ENCODE peak calls at places on chromosomes 13 and 19, in six cellular contexts. One of them, this sample, is unnamed.

GRCh38 chr13:78600317-78600899 is 2.9 kb downstream of the POU4F1 start:
- DNase-seq in K562: no peak
- DNase-seq in SK-N-SH: no peak
- DNase-seq in HCT116: no peak
- DNase-seq in GM12878: no peak
- DNase-seq in HepG2: no peak
- DNase-seq in this sample: no peak

GRCh38 chr19:12202250-12202649 is 39.4 kb downstream of the ZNF136 start:
- DNase-seq in HCT116: no peak
- DNase-seq in GM12878: no peak
- DNase-seq in SK-N-SH: no peak
- DNase-seq in HepG2: peak; percentile 56
- DNase-seq in K562: no peak
- DNase-seq in this sample: peak; percentile 81

GRCh38 chr19:2578391-2578826 is 102.5 kb downstream of the GADD45B start:
- DNase-seq in SK-N-SH: no peak
- DNase-seq in HCT116: no peak
- DNase-seq in K562: no peak
- DNase-seq in HepG2: no peak
- DNase-seq in GM12878: no peak
- DNase-seq in this sample: peak; percentile 69

GRCh38 chr13:104949840-104950805 is 1585.3 kb downstream of the EFNB2 start:
- DNase-seq in SK-N-SH: no peak
- DNase-seq in HepG2: no peak
- DNase-seq in HCT116: no peak
- DNase-seq in GM12878: no peak
- DNase-seq in K562: no peak
- DNase-seq in this sample: no peak

GRCh38 chr13:110125613-110126272 is 181.2 kb downstream of the COL4A1 start:
- DNase-seq in GM12878: no peak
- DNase-seq in K562: no peak
- DNase-seq in SK-N-SH: no peak
- DNase-seq in HepG2: no peak
- DNase-seq in HCT116: no peak
- DNase-seq in this sample: no peak

GRCh38 chr13:86185636-86186035 is 386.4 kb upstream of the SLITRK6 start:
- DNase-seq in K562: no peak
- DNase-seq in HepG2: no peak
- DNase-seq in SK-N-SH: no peak
- DNase-seq in GM12878: no peak
- DNase-seq in HCT116: no peak
- DNase-seq in this sample: no peak

GRCh38 chr13:41032646-41033396 is 13.7 kb upstream of the ELF1 start:
- DNase-seq in GM12878: no peak
- DNase-seq in K562: no peak
- DNase-seq in SK-N-SH: no peak
- DNase-seq in HepG2: no peak
- DNase-seq in HCT116: no peak
- DNase-seq in this sample: no peak

GRCh38 chr19:46920341-46920740 is 59.5 kb downstream of the ARHGAP35 start:
- DNase-seq in K562: no peak
- DNase-seq in HepG2: no peak
- DNase-seq in SK-N-SH: no peak
- DNase-seq in GM12878: no peak
- DNase-seq in HCT116: no peak
- DNase-seq in this sample: no peak

GRCh38 chr13:85334187-85334586 is 465.0 kb downstream of the SLITRK6 start:
- DNase-seq in K562: no peak
- DNase-seq in SK-N-SH: no peak
- DNase-seq in GM12878: no peak
- DNase-seq in HCT116: no peak
- DNase-seq in HepG2: no peak
- DNase-seq in this sample: no peak

GRCh38 chr19:7170983-7171382 is 101.5 kb downstream of the ZNF557 start:
- DNase-seq in SK-N-SH: no peak
- DNase-seq in HCT116: no peak
- DNase-seq in K562: no peak
- DNase-seq in GM12878: no peak
- DNase-seq in HepG2: no peak
- DNase-seq in this sample: no peak

GRCh38 chr13:45879666-45880065 is 28.1 kb upstream of the SIAH3 start:
- DNase-seq in SK-N-SH: no peak
- DNase-seq in HCT116: peak; percentile 56
- DNase-seq in GM12878: no peak
- DNase-seq in HepG2: peak; percentile 39
- DNase-seq in K562: peak; percentile 7
- DNase-seq in this sample: peak; percentile 70

GRCh38 chr19:31083122-31083521 is 266.1 kb downstream of the TSHZ3 start:
- DNase-seq in HCT116: no peak
- DNase-seq in HepG2: no peak
- DNase-seq in SK-N-SH: no peak
- DNase-seq in GM12878: no peak
- DNase-seq in K562: no peak
- DNase-seq in this sample: no peak

GRCh38 chr13:29969286-29969685 is 118.9 kb upstream of the UBL3 start:
- DNase-seq in SK-N-SH: no peak
- DNase-seq in GM12878: no peak
- DNase-seq in K562: no peak
- DNase-seq in HCT116: no peak
- DNase-seq in HepG2: no peak
- DNase-seq in this sample: no peak

GRCh38 chr13:59415498-59415897 is 748.2 kb downstream of the DIAPH3 start:
- DNase-seq in HCT116: no peak
- DNase-seq in K562: no peak
- DNase-seq in SK-N-SH: no peak
- DNase-seq in HepG2: no peak
- DNase-seq in GM12878: no peak
- DNase-seq in this sample: no peak

GRCh38 chr19:409515-410242 is 732 bp upstream of the C2CD4C start:
- DNase-seq in GM12878: no peak
- DNase-seq in HepG2: no peak
- DNase-seq in K562: no peak
- DNase-seq in HCT116: no peak
- DNase-seq in SK-N-SH: peak; percentile 74
- DNase-seq in this sample: peak; percentile 57

GRCh38 chr13:39326471-39326870 is 276.5 kb downstream of the LHFPL6 start:
- DNase-seq in SK-N-SH: no peak
- DNase-seq in HCT116: no peak
- DNase-seq in K562: no peak
- DNase-seq in HepG2: no peak
- DNase-seq in GM12878: no peak
- DNase-seq in this sample: no peak

GRCh38 chr13:38933786-38934185 is 56.8 kb downstream of the STOML3 start:
- DNase-seq in HCT116: no peak
- DNase-seq in K562: no peak
- DNase-seq in GM12878: no peak
- DNase-seq in SK-N-SH: no peak
- DNase-seq in HepG2: no peak
- DNase-seq in this sample: no peak

GRCh38 chr13:43153436-43154082 is 130.2 kb downstream of the DNAJC15 start:
- DNase-seq in GM12878: no peak
- DNase-seq in HepG2: no peak
- DNase-seq in K562: no peak
- DNase-seq in SK-N-SH: no peak
- DNase-seq in HCT116: no peak
- DNase-seq in this sample: no peak

GRCh38 chr19:13681509-13681908 is 82.8 kb upstream of the MRI1 start:
- DNase-seq in K562: no peak
- DNase-seq in HCT116: no peak
- DNase-seq in GM12878: no peak
- DNase-seq in SK-N-SH: no peak
- DNase-seq in HepG2: no peak
- DNase-seq in this sample: no peak

GRCh38 chr13:50527612-50528509 is 315.6 kb downstream of the DLEU7 start:
- DNase-seq in HepG2: no peak
- DNase-seq in SK-N-SH: no peak
- DNase-seq in GM12878: no peak
- DNase-seq in K562: no peak
- DNase-seq in HCT116: no peak
- DNase-seq in this sample: no peak

GRCh38 chr13:110346661-110347067 is 39.6 kb downstream of the COL4A2 start:
- DNase-seq in SK-N-SH: no peak
- DNase-seq in HCT116: peak; percentile 13
- DNase-seq in GM12878: no peak
- DNase-seq in K562: no peak
- DNase-seq in HepG2: no peak
- DNase-seq in this sample: no peak

GRCh38 chr13:21328201-21328600 is 130.9 kb downstream of the ZDHHC20 start:
- DNase-seq in K562: no peak
- DNase-seq in GM12878: no peak
- DNase-seq in SK-N-SH: no peak
- DNase-seq in HepG2: no peak
- DNase-seq in HCT116: no peak
- DNase-seq in this sample: peak; percentile 80

GRCh38 chr19:12364391-12365093 is 941 bp downstream of the ZNF442 start:
- DNase-seq in GM12878: no peak
- DNase-seq in SK-N-SH: peak; percentile 54
- DNase-seq in K562: peak; percentile 35
- DNase-seq in HCT116: no peak
- DNase-seq in HepG2: no peak
- DNase-seq in this sample: peak; percentile 30

GRCh38 chr13:41621716-41622508 is 164.6 kb downstream of the RGCC start:
- DNase-seq in HepG2: peak; percentile 35
- DNase-seq in K562: no peak
- DNase-seq in GM12878: no peak
- DNase-seq in HCT116: no peak
- DNase-seq in SK-N-SH: no peak
- DNase-seq in this sample: no peak

GRCh38 chr19:8638078-8638619 is 7.7 kb downstream of the NFILZ start:
- DNase-seq in GM12878: no peak
- DNase-seq in SK-N-SH: no peak
- DNase-seq in HCT116: no peak
- DNase-seq in HepG2: peak; percentile 71
- DNase-seq in K562: no peak
- DNase-seq in this sample: no peak

GRCh38 chr13:109126973-109127615 is 497.7 kb downstream of the MYO16 start:
- DNase-seq in K562: no peak
- DNase-seq in SK-N-SH: peak; percentile 75
- DNase-seq in GM12878: no peak
- DNase-seq in HepG2: no peak
- DNase-seq in HCT116: no peak
- DNase-seq in this sample: no peak

GRCh38 chr13:20461481-20461859 is 64.2 kb downstream of the CRYL1 start:
- DNase-seq in GM12878: no peak
- DNase-seq in HepG2: no peak
- DNase-seq in SK-N-SH: no peak
- DNase-seq in HCT116: no peak
- DNase-seq in K562: no peak
- DNase-seq in this sample: no peak

GRCh38 chr19:16078759-16079707 is 2.7 kb downstream of the TPM4 start:
- DNase-seq in HepG2: peak; percentile 79
- DNase-seq in SK-N-SH: peak; percentile 68
- DNase-seq in HCT116: peak; percentile 67
- DNase-seq in GM12878: peak; percentile 94
- DNase-seq in K562: peak; percentile 53
- DNase-seq in this sample: peak; percentile 68

GRCh38 chr13:87677334-87678234 is 6.4 kb downstream of the SLITRK5 start:
- DNase-seq in HepG2: peak; percentile 1
- DNase-seq in HCT116: no peak
- DNase-seq in GM12878: no peak
- DNase-seq in K562: no peak
- DNase-seq in SK-N-SH: peak; percentile 63
- DNase-seq in this sample: peak; percentile 72

GRCh38 chr13:100652510-100652909 is 22.1 kb downstream of the TMTC4 start:
- DNase-seq in HepG2: no peak
- DNase-seq in K562: no peak
- DNase-seq in HCT116: no peak
- DNase-seq in SK-N-SH: no peak
- DNase-seq in GM12878: no peak
- DNase-seq in this sample: no peak

GRCh38 chr13:29937836-29938235 is 87.4 kb upstream of the UBL3 start:
- DNase-seq in HepG2: no peak
- DNase-seq in GM12878: no peak
- DNase-seq in K562: no peak
- DNase-seq in HCT116: no peak
- DNase-seq in SK-N-SH: no peak
- DNase-seq in this sample: peak; percentile 42

DNA sequence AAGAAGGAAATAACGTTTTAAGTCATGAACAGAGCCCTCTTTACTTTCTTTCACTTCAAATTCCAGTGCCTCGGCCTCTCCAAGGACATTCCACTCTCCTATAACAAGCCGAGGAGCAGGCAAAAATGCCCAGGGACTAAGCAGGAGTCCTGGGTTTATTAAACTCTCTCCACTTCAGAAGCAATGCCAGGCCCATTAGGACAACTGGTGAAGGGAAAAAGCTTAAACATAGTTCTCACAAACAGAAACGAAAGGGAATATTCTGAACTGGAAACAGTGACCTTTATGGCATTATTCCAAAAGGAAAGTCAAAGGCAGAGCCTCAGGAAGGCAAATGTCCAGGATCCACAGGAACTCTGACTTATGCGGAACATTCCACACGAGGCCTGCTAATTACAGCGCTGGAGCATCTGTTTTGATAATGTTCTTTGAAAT is 30.9 kb upstream of the MED4 start:
- DNase-seq in GM12878: no peak
- DNase-seq in HepG2: peak; percentile 25
- DNase-seq in HCT116: no peak
- DNase-seq in K562: no peak
- DNase-seq in SK-N-SH: no peak
- DNase-seq in this sample: no peak
- H3K4me1 ChIP-seq in GM12878: no peaks in the 10 kb centered on the region
- H3K4me1 ChIP-seq in HepG2: peaks cover 45% of the 10 kb centered on the region
- H3K4me1 ChIP-seq in HCT116: no peaks in the 10 kb centered on the region
- H3K4me1 ChIP-seq in K562: no peaks in the 10 kb centered on the region
- H3K4me1 ChIP-seq in SK-N-SH: no peaks in the 10 kb centered on the region
- H3K4me1 ChIP-seq in this sample: peaks cover 8% of the 10 kb centered on the region

DNA sequence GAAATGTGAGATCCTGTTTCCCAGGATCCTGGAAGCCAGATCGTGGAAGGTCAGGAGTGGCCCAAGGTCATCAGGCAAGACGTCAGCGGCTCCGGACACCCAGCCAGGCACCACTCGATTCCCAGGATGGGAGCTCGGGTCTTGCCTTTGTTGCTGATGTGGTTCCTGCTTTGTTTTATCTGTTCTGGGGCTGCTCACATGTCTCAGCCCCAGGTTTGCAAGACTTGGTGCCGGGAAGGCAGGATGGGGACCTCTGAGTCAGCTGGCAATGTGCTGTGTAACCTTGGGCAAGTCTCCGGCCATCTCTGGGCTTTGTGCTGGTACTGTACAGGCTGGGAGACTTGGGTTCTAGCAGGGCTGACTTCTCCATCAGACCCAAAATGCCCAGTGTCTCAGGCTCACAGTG is 1.4 kb upstream of the FCHO1 start:
- DNase-seq in GM12878: no peak
- DNase-seq in SK-N-SH: no peak
- DNase-seq in HepG2: no peak
- DNase-seq in HCT116: no peak
- DNase-seq in K562: no peak
- DNase-seq in this sample: no peak
- TF ChIP-seq REST in GM12878: no peak
- TF ChIP-seq REST in SK-N-SH: no peak
- TF ChIP-seq REST in HepG2: no peak
- TF ChIP-seq REST in HCT116: no peak
- TF ChIP-seq REST in K562: no peak
- TF ChIP-seq REST in this sample: no peak

GRCh38 chr13:97434417-97435296 is 688 bp downstream of the RAP2A start:
- DNase-seq in K562: no peak
- DNase-seq in SK-N-SH: peak; percentile 22
- DNase-seq in HCT116: no peak
- DNase-seq in GM12878: no peak
- DNase-seq in HepG2: no peak
- DNase-seq in this sample: peak; percentile 28
- H3K79me2 ChIP-seq in K562: peaks cover 24% of the 10 kb centered on the region
- H3K79me2 ChIP-seq in SK-N-SH: peaks cover 59% of the 10 kb centered on the region
- H3K79me2 ChIP-seq in HCT116: peaks cover 22% of the 10 kb centered on the region
- H3K79me2 ChIP-seq in GM12878: peaks cover 48% of the 10 kb centered on the region
- H3K79me2 ChIP-seq in HepG2: peaks cover 32% of the 10 kb centered on the region
- H3K79me2 ChIP-seq in this sample: peaks cover 51% of the 10 kb centered on the region

GRCh38 chr19:41879670-41880328 is 2.7 kb downstream of the CD79A start:
- DNase-seq in GM12878: no peak
- DNase-seq in K562: no peak
- DNase-seq in HepG2: no peak
- DNase-seq in HCT116: no peak
- DNase-seq in SK-N-SH: no peak
- DNase-seq in this sample: no peak
- H3K4me1 ChIP-seq in GM12878: peaks cover 27% of the 10 kb centered on the region
- H3K4me1 ChIP-seq in K562: peaks cover 68% of the 10 kb centered on the region
- H3K4me1 ChIP-seq in HepG2: peaks cover 36% of the 10 kb centered on the region
- H3K4me1 ChIP-seq in HCT116: peaks cover 2% of the 10 kb centered on the region
- H3K4me1 ChIP-seq in SK-N-SH: no peaks in the 10 kb centered on the region
- H3K4me1 ChIP-seq in this sample: peaks cover 8% of the 10 kb centered on the region

This sample was measured in GM23338.